ENCODE peak calls at places on chromosomes 6 and 20, in six cellular contexts. O is CD8-positive, alpha-beta memory T cell; R is tibial artery; W is heart right ventricle; U is A549; A is ovary. P is an unnamed sample. For H3K4me1 and H3K9me3, the result is how much of the 10 kb centered on the place peaks cover.

GRCh38 chr20:48826883-48827771 is 672 bp downstream of the PREX1 start:
- DNase-seq in O (peak), R (no peak), W (no peak), U (peak), A (no peak), P (no peak)

GRCh38 chr20:12838261-12838866 is 170.4 kb upstream of the SPTLC3 start:
- DNase-seq in O (no peak), R (no peak), W (no peak), U (peak), A (no peak), P (peak)

GRCh38 chr6:152669894-152670293 is 27.8 kb upstream of the MYCT1 start:
- DNase-seq in O (no peak), R (no peak), W (no peak), U (peak), A (no peak), P (no peak)

GRCh38 chr6:129235167-129236072 is 352.5 kb downstream of the LAMA2 start:
- DNase-seq in O (no peak), R (no peak), W (no peak), U (no peak), A (no peak), P (no peak)

GRCh38 chr6:163128324-163128723 is 286.2 kb upstream of the QKI start:
- DNase-seq in O (no peak), R (no peak), W (no peak), U (no peak), A (no peak), P (no peak)

GRCh38 chr6:54737247-54737646 is 109.3 kb upstream of the FAM83B start:
- DNase-seq in O (no peak), R (no peak), W (no peak), U (peak), A (no peak), P (peak)

GRCh38 chr6:95576621-95577316 is 566 bp upstream of the MANEA start:
- DNase-seq in O (peak), R (no peak), W (no peak), U (no peak), A (no peak), P (peak)

GRCh38 chr20:25439328-25439727 is 31.9 kb downstream of the GINS1 start:
- DNase-seq in O (no peak), R (no peak), W (no peak), U (no peak), A (no peak), P (no peak)

GRCh38 chr6:96631248-96631647 is 68.3 kb downstream of the FHL5 start:
- DNase-seq in O (no peak), R (no peak), W (no peak), U (no peak), A (no peak), P (no peak)

GRCh38 chr20:50129662-50130345 is 16.9 kb upstream of the UBE2V1 start:
- DNase-seq in O (no peak), R (no peak), W (no peak), U (peak), A (no peak), P (no peak)

GRCh38 chr20:52025938-52026337 is 165.6 kb downstream of the ZFP64 start:
- DNase-seq in O (no peak), R (no peak), W (no peak), U (no peak), A (no peak), P (no peak)

GRCh38 chr6:165844232-165844631 is 181.2 kb upstream of the PDE10A start:
- DNase-seq in O (no peak), R (no peak), W (no peak), U (no peak), A (no peak), P (peak)

GRCh38 chr6:49462071-49462470 is 982 bp downstream of the MMUT start:
- DNase-seq in O (no peak), R (no peak), W (no peak), U (no peak), A (no peak), P (no peak)

GRCh38 chr6:28727559-28728211 is 196.1 kb downstream of the TRIM27 start:
- DNase-seq in O (no peak), R (no peak), W (no peak), U (no peak), A (no peak), P (no peak)

GRCh38 chr6:143698759-143699750 is 21.3 kb downstream of the PHACTR2 start:
- DNase-seq in O (no peak), R (no peak), W (no peak), U (no peak), A (no peak), P (peak)

GRCh38 chr6:166206510-166207389 is 39.1 kb upstream of the TBXT start:
- DNase-seq in O (no peak), R (no peak), W (no peak), U (no peak), A (no peak), P (no peak)

GRCh38 chr6:165446331-165446730 is 136.9 kb upstream of the C6orf118 start:
- DNase-seq in O (no peak), R (no peak), W (no peak), U (no peak), A (no peak), P (no peak)

GRCh38 chr20:57266251-57267157 is at the start of gene BMP7:
- DNase-seq in O (no peak), R (no peak), W (no peak), U (peak), A (no peak), P (no peak)

GRCh38 chr6:30515967-30516753 is 26.9 kb downstream of the HLA-E start:
- DNase-seq in O (peak), R (peak), W (peak), U (peak), A (peak), P (peak)

GRCh38 chr6:2937627-2938003 is 33.8 kb downstream of the SERPINB6 start:
- DNase-seq in O (no peak), R (no peak), W (no peak), U (no peak), A (no peak), P (no peak)

GRCh38 chr6:1400126-1400850 is 10.9 kb downstream of the FOXF2 start:
- DNase-seq in O (no peak), R (no peak), W (no peak), U (no peak), A (no peak), P (no peak)

DNA sequence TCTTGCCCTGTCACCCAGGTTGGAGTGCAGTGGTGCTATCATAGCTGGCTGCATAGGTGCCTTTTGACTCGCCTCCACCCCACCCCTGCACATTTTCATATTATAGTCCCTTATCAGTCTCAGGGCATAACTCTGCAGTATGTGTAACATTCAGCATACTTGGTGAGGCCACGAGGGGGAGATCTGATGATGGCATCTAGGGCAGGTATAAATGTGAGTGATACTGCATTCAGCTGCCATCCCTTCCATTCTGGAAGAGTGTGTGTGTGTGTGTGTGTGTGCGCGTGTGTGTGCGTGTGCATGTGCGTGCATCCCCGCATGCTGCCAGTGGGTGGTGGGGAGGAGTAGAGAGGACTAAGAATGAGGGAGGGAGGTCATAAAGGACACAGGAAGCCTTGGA is 81.4 kb downstream of the JARID2 start:
- DNase-seq in O (peak), R (no peak), W (no peak), U (peak), A (no peak), P (peak)
- H3K4me1 ChIP-seq in O (half or more), R (under half), W (half or more), U (half or more), A (under half), P (under half)

DNA sequence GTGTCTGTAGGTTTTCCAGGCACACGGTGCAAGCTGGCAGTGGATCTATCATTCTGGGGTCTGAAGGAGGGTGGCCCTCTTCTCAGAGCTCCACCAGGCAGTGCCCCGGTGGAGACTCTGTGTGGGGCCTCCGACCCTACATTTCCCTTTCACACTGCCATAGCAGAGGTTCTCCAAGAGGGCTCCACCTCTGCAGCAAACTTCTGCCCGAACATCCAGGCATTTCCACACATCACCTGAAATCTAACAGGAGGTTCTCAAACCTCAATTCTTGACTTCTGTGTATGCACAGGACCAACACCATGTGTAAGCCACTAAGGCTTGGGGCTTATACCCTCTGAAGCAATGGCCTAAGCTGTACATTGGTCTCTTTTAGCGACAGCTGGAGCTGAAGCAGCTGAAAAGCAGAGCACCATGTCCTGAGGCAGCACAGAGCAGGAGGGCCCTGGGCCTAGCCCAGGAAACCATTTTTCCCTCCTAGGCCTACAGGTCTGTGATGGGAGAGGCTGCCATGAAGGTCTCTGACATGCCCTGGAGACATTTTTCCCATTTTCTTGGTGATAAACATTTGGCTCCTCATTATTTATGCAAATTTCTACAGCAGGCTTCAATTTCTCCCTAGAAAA is 253.3 kb downstream of the ERMARD start:
- DNase-seq in O (no peak), R (no peak), W (no peak), U (no peak), A (no peak), P (no peak)
- H3K9me3 ChIP-seq in O (under half), R (under half), W (under half), U (under half), A (under half), P (under half)

GRCh38 chr6:39221746-39222641 is 7.3 kb downstream of the KCNK5 start:
- DNase-seq in O (no peak), R (no peak), W (no peak), U (no peak), A (no peak), P (no peak)

GRCh38 chr6:39225543-39225942 is 3.7 kb downstream of the KCNK5 start:
- DNase-seq in O (no peak), R (no peak), W (no peak), U (no peak), A (no peak), P (no peak)

GRCh38 chr6:39224523-39225182 is 4.6 kb downstream of the KCNK5 start:
- DNase-seq in O (no peak), R (no peak), W (no peak), U (no peak), A (no peak), P (no peak)

GRCh38 chr6:39224058-39224457 is 5.2 kb downstream of the KCNK5 start:
- DNase-seq in O (no peak), R (no peak), W (no peak), U (no peak), A (no peak), P (no peak)

GRCh38 chr6:39223535-39223934 is 5.7 kb downstream of the KCNK5 start:
- DNase-seq in O (no peak), R (no peak), W (no peak), U (no peak), A (no peak), P (no peak)
- H3K4me3 ChIP-seq in O (no peak), R (no peak), W (no peak), U (no peak), A (no peak), P (no peak)

DNA sequence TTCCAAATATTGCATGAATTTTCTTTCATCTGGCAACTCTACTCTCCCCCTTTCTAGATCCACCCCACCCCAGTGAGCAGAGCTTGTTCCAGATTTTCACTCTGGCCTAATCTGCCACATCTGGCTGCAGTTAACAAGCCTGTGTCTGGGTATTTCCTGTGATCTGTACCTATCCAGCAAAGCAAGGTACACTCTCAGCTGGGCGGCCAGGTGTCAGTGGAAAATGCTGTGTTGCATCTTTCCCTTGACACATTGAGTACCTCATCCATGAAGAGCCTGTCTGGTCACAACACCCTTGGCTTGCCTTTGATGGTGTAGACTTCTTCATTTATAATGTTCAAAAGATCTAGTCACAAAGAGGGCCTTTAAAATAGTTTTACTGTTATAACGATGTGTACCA is 6.1 kb upstream of the RNF182 start:
- DNase-seq in O (no peak), R (no peak), W (no peak), U (no peak), A (no peak), P (no peak)
- H3K4me1 ChIP-seq in O (under half), R (under half), W (under half), U (under half), A (under half), P (under half)

GRCh38 chr20:42112161-42112560 is 494.0 kb upstream of the CHD6 start:
- DNase-seq in O (no peak), R (no peak), W (no peak), U (no peak), A (no peak), P (no peak)

GRCh38 chr20:42110301-42110700 is 492.1 kb upstream of the CHD6 start:
- DNase-seq in O (no peak), R (no peak), W (no peak), U (no peak), A (no peak), P (no peak)

GRCh38 chr20:42113236-42113635 is 495.1 kb upstream of the CHD6 start:
- DNase-seq in O (no peak), R (no peak), W (no peak), U (no peak), A (no peak), P (no peak)

GRCh38 chr20:42111349-42111748 is 493.2 kb upstream of the CHD6 start:
- DNase-seq in O (no peak), R (no peak), W (no peak), U (no peak), A (no peak), P (no peak)
- H3K9me3 ChIP-seq in O (under half), R (under half), W (under half), U (under half), A (under half), P (under half)